ENCODE peak calls at places on chromosomes 11 and 22, in four cellular contexts. N is LoVo; D is activated T-helper 1 cell treated with anti-CD3 and anti-CD28 coated beads, Interleukin-12 subunit alpha, Interleukin-12 subunit beta, Interleukin-2, Interleukin-4 antibody, amounts not matched to agents 30 ng/mL and 10 ng/mL and 1 ng/mL, durations not matched to agents 14 hours and 24 hours and 36 hours; E is cardiac fibroblast. G is an unnamed sample.

GRCh38 chr11:7687386-7687785 is 14.1 kb upstream of the CYB5R2 start:
- DNase-seq in N (no peak), E (no peak), D (no peak), G (no peak)

GRCh38 chr22:37803195-37803635 is 4.5 kb upstream of the GCAT start:
- DNase-seq in E (no peak), D (no peak), N (no peak), G (no peak)

GRCh38 chr22:20305894-20306645 is 13.8 kb downstream of the DGCR6L start:
- DNase-seq in D (no peak), N (no peak), E (no peak), G (no peak)

GRCh38 chr11:6249822-6250555 is 9.6 kb upstream of the CCKBR start:
- DNase-seq in N (peak), E (peak), D (no peak), G (no peak)

GRCh38 chr11:69375316-69376154 is 81.6 kb downstream of the MYEOV start:
- DNase-seq in E (no peak), D (no peak), N (no peak), G (no peak)

GRCh38 chr11:73186294-73186850 is 31.7 kb upstream of the P2RY2 start:
- DNase-seq in D (no peak), N (no peak), E (no peak), G (no peak)

GRCh38 chr22:45537734-45538181 is 35.1 kb downstream of the FBLN1 start:
- DNase-seq in E (peak), D (no peak), N (no peak), G (no peak)

GRCh38 chr11:133955091-133955846 is 1.5 kb downstream of the IGSF9B start:
- DNase-seq in N (no peak), E (peak), D (no peak), G (no peak)

GRCh38 chr11:100727410-100727809 is 40.3 kb downstream of the ARHGAP42 start:
- DNase-seq in E (peak), N (no peak), D (no peak), G (no peak)

GRCh38 chr11:105900515-105901035 is 121.5 kb downstream of the MSANTD4 start:
- DNase-seq in E (no peak), D (no peak), N (no peak), G (no peak)

GRCh38 chr11:14275081-14275480 is 83.9 kb downstream of the RRAS2 start:
- DNase-seq in D (no peak), E (peak), N (no peak), G (no peak)

GRCh38 chr11:86183694-86184093 is 60.9 kb upstream of the EED start:
- DNase-seq in E (peak), D (no peak), N (no peak), G (no peak)

GRCh38 chr11:12949456-12949855 is 59.7 kb upstream of the RASSF10 start:
- DNase-seq in E (no peak), N (no peak), D (no peak), G (no peak)

GRCh38 chr22:40312050-40312449 is 34.2 kb upstream of the ADSL start:
- DNase-seq in E (no peak), N (no peak), D (no peak), G (no peak)